ENCODE peak calls at places on chromosomes 11 and 22, in eight cellular contexts. One of them, this sample, is unnamed.

GRCh38 chr11:110362916-110363574 is 66.6 kb upstream of the RDX start:
- DNase-seq in fibroblast of villous mesenchyme: peak; percentile 16
- DNase-seq in fibroblast of the aortic adventitia: no peak
- DNase-seq in PC-3: peak; percentile 72
- DNase-seq in neural progenitor cell: peak; percentile 81
- DNase-seq in colonic mucosa: no peak
- DNase-seq in gastrocnemius medialis: no peak
- DNase-seq in bronchial epithelial cell: no peak
- DNase-seq in this sample: no peak

GRCh38 chr11:134670247-134670646 is 258.2 kb upstream of the B3GAT1 start:
- DNase-seq in fibroblast of villous mesenchyme: no peak
- DNase-seq in fibroblast of the aortic adventitia: no peak
- DNase-seq in PC-3: no peak
- DNase-seq in neural progenitor cell: no peak
- DNase-seq in colonic mucosa: no peak
- DNase-seq in gastrocnemius medialis: no peak
- DNase-seq in bronchial epithelial cell: no peak
- DNase-seq in this sample: no peak

GRCh38 chr11:35541621-35542375 is 16.4 kb upstream of the PAMR1 start:
- DNase-seq in fibroblast of villous mesenchyme: peak; percentile 88
- DNase-seq in fibroblast of the aortic adventitia: peak; percentile 99
- DNase-seq in PC-3: no peak
- DNase-seq in neural progenitor cell: no peak
- DNase-seq in colonic mucosa: peak; percentile 23
- DNase-seq in gastrocnemius medialis: peak; percentile 15
- DNase-seq in bronchial epithelial cell: peak; percentile 38
- DNase-seq in this sample: peak; percentile 94

GRCh38 chr11:6655020-6655789 is 404 bp downstream of the DCHS1 start:
- DNase-seq in fibroblast of villous mesenchyme: no peak
- DNase-seq in fibroblast of the aortic adventitia: no peak
- DNase-seq in PC-3: no peak
- DNase-seq in neural progenitor cell: peak; percentile 67
- DNase-seq in colonic mucosa: no peak
- DNase-seq in gastrocnemius medialis: no peak
- DNase-seq in bronchial epithelial cell: no peak
- DNase-seq in this sample: no peak

GRCh38 chr11:105942951-105943350 is 79.1 kb downstream of the MSANTD4 start:
- DNase-seq in fibroblast of villous mesenchyme: peak; percentile 69
- DNase-seq in fibroblast of the aortic adventitia: no peak
- DNase-seq in PC-3: no peak
- DNase-seq in neural progenitor cell: no peak
- DNase-seq in colonic mucosa: no peak
- DNase-seq in gastrocnemius medialis: no peak
- DNase-seq in bronchial epithelial cell: no peak
- DNase-seq in this sample: no peak

GRCh38 chr11:36540998-36541397 is 26.8 kb upstream of the RAG1 start:
- DNase-seq in fibroblast of villous mesenchyme: peak; percentile 58
- DNase-seq in fibroblast of the aortic adventitia: peak; percentile 25
- DNase-seq in PC-3: peak; percentile 60
- DNase-seq in neural progenitor cell: peak; percentile 61
- DNase-seq in colonic mucosa: peak; percentile 53
- DNase-seq in gastrocnemius medialis: peak; percentile 7
- DNase-seq in bronchial epithelial cell: peak; percentile 66
- DNase-seq in this sample: peak; percentile 31

GRCh38 chr11:117583063-117583801 is 213.8 kb downstream of the DSCAML1 start:
- DNase-seq in fibroblast of villous mesenchyme: no peak
- DNase-seq in fibroblast of the aortic adventitia: no peak
- DNase-seq in PC-3: no peak
- DNase-seq in neural progenitor cell: peak; percentile 68
- DNase-seq in colonic mucosa: no peak
- DNase-seq in gastrocnemius medialis: no peak
- DNase-seq in bronchial epithelial cell: no peak
- DNase-seq in this sample: no peak

GRCh38 chr11:38304926-38305325 is 1706.9 kb upstream of the RAG2 start:
- DNase-seq in fibroblast of villous mesenchyme: no peak
- DNase-seq in fibroblast of the aortic adventitia: no peak
- DNase-seq in PC-3: no peak
- DNase-seq in neural progenitor cell: no peak
- DNase-seq in colonic mucosa: no peak
- DNase-seq in gastrocnemius medialis: no peak
- DNase-seq in bronchial epithelial cell: no peak
- DNase-seq in this sample: no peak

GRCh38 chr11:94400839-94401772 is at the start of gene GPR83:
- DNase-seq in fibroblast of villous mesenchyme: no peak
- DNase-seq in fibroblast of the aortic adventitia: peak; percentile 10
- DNase-seq in PC-3: no peak
- DNase-seq in neural progenitor cell: peak; percentile 75
- DNase-seq in colonic mucosa: no peak
- DNase-seq in gastrocnemius medialis: no peak
- DNase-seq in bronchial epithelial cell: no peak
- DNase-seq in this sample: peak; percentile 5

GRCh38 chr11:5712507-5712906 is 22.9 kb downstream of the TRIM22 start:
- DNase-seq in fibroblast of villous mesenchyme: no peak
- DNase-seq in fibroblast of the aortic adventitia: peak; percentile 21
- DNase-seq in PC-3: peak; percentile 52
- DNase-seq in neural progenitor cell: no peak
- DNase-seq in colonic mucosa: no peak
- DNase-seq in gastrocnemius medialis: no peak
- DNase-seq in bronchial epithelial cell: peak; percentile 43
- DNase-seq in this sample: peak; percentile 22

GRCh38 chr11:102573851-102574250 is 43.3 kb upstream of the MMP7 start:
- DNase-seq in fibroblast of villous mesenchyme: peak; percentile 76
- DNase-seq in fibroblast of the aortic adventitia: no peak
- DNase-seq in PC-3: no peak
- DNase-seq in neural progenitor cell: no peak
- DNase-seq in colonic mucosa: no peak
- DNase-seq in gastrocnemius medialis: no peak
- DNase-seq in bronchial epithelial cell: no peak
- DNase-seq in this sample: no peak

GRCh38 chr11:117300773-117301172 is 9.6 kb downstream of the BACE1-AS start:
- DNase-seq in fibroblast of villous mesenchyme: peak; percentile 45
- DNase-seq in fibroblast of the aortic adventitia: peak; percentile 16
- DNase-seq in PC-3: no peak
- DNase-seq in neural progenitor cell: no peak
- DNase-seq in colonic mucosa: no peak
- DNase-seq in gastrocnemius medialis: no peak
- DNase-seq in bronchial epithelial cell: no peak
- DNase-seq in this sample: no peak

GRCh38 chr22:45208993-45209838 is 31.5 kb downstream of the KIAA0930 start:
- DNase-seq in fibroblast of villous mesenchyme: peak; percentile 85
- DNase-seq in fibroblast of the aortic adventitia: peak; percentile 70
- DNase-seq in PC-3: peak; percentile 46
- DNase-seq in neural progenitor cell: peak; percentile 85
- DNase-seq in colonic mucosa: no peak
- DNase-seq in gastrocnemius medialis: no peak
- DNase-seq in bronchial epithelial cell: peak; percentile 49
- DNase-seq in this sample: peak; percentile 84

GRCh38 chr11:35602160-35602793 is 16.0 kb upstream of the FJX1 start:
- DNase-seq in fibroblast of villous mesenchyme: no peak
- DNase-seq in fibroblast of the aortic adventitia: no peak
- DNase-seq in PC-3: no peak
- DNase-seq in neural progenitor cell: no peak
- DNase-seq in colonic mucosa: no peak
- DNase-seq in gastrocnemius medialis: no peak
- DNase-seq in bronchial epithelial cell: no peak
- DNase-seq in this sample: peak; percentile 63

GRCh38 chr11:118084247-118084646 is 2.5 kb downstream of the SMIM35 start:
- DNase-seq in fibroblast of villous mesenchyme: peak; percentile 16
- DNase-seq in fibroblast of the aortic adventitia: peak; percentile 10
- DNase-seq in PC-3: peak; percentile 36
- DNase-seq in neural progenitor cell: no peak
- DNase-seq in colonic mucosa: peak; percentile 58
- DNase-seq in gastrocnemius medialis: peak; percentile 42
- DNase-seq in bronchial epithelial cell: peak; percentile 83
- DNase-seq in this sample: no peak

GRCh38 chr11:66283461-66284105 is 5.4 kb downstream of the YIF1A start:
- DNase-seq in fibroblast of villous mesenchyme: no peak
- DNase-seq in fibroblast of the aortic adventitia: no peak
- DNase-seq in PC-3: no peak
- DNase-seq in neural progenitor cell: no peak
- DNase-seq in colonic mucosa: no peak
- DNase-seq in gastrocnemius medialis: no peak
- DNase-seq in bronchial epithelial cell: no peak
- DNase-seq in this sample: no peak

GRCh38 chr11:66281001-66281400 is 3.0 kb downstream of the CNIH2 start:
- DNase-seq in fibroblast of villous mesenchyme: no peak
- DNase-seq in fibroblast of the aortic adventitia: no peak
- DNase-seq in PC-3: peak; percentile 37
- DNase-seq in neural progenitor cell: no peak
- DNase-seq in colonic mucosa: no peak
- DNase-seq in gastrocnemius medialis: no peak
- DNase-seq in bronchial epithelial cell: no peak
- DNase-seq in this sample: no peak

GRCh38 chr11:66284526-66285078 is 4.3 kb downstream of the YIF1A start:
- DNase-seq in fibroblast of villous mesenchyme: no peak
- DNase-seq in fibroblast of the aortic adventitia: no peak
- DNase-seq in PC-3: no peak
- DNase-seq in neural progenitor cell: no peak
- DNase-seq in colonic mucosa: no peak
- DNase-seq in gastrocnemius medialis: no peak
- DNase-seq in bronchial epithelial cell: no peak
- DNase-seq in this sample: no peak

GRCh38 chr11:66281776-66282467 is 3.9 kb downstream of the CNIH2 start:
- DNase-seq in fibroblast of villous mesenchyme: no peak
- DNase-seq in fibroblast of the aortic adventitia: no peak
- DNase-seq in PC-3: no peak
- DNase-seq in neural progenitor cell: no peak
- DNase-seq in colonic mucosa: no peak
- DNase-seq in gastrocnemius medialis: no peak
- DNase-seq in bronchial epithelial cell: no peak
- DNase-seq in this sample: no peak

DNA sequence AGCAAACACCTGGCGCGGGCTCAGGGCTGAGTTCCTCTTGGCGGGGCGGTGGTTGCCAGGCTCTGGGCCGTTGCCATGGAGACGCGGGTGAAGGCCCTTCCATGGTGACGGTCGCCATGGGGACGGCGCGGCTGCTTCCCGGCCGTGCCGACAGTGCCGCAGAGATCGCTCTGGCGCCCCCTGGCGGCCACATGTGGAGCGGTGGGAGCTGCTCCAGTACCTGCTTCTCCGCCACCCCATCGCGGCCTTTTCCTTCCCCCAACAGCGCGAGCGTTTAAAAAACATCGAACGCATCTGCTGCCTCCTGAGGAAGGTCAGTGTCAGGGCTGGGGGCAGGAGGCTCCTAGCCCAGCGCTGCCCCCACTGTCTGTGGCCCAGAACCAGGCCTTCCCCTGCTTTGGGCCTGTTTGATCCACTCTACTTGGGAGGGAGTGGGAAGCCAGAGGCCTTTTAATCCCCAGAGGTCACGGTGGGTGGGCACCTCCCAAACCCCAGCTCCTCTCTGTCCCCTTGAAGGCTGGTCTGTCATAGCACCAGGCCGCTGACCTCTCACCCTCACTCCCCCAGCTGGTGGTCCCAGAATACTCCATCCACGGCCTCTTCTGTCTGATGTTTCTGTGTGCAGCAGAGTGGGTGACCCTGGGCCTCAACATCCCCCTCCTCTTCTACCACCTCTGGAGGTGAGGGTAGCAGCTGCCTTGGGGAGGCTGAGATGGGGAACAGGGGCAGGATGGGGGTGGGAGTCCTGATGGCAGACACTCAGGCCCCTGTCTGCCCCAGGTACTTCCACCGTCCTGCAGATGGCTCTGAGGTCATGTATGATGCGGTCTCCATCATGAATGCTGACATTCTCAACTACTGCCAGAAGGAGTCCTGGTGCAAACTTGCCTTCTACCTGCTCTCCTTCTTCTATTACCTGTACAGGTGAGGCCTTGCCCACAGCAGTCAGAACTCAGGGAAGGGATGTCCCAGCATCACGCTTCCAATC is 4.8 kb downstream of the CNIH2 start:
- DNase-seq in fibroblast of villous mesenchyme: peak; percentile 95
- DNase-seq in fibroblast of the aortic adventitia: peak; percentile 89
- DNase-seq in PC-3: peak; percentile 97
- DNase-seq in neural progenitor cell: peak; percentile 100
- DNase-seq in colonic mucosa: peak; percentile 98
- DNase-seq in gastrocnemius medialis: peak; percentile 84
- DNase-seq in bronchial epithelial cell: peak; percentile 80
- DNase-seq in this sample: peak; percentile 94
- H3K4me3 ChIP-seq in fibroblast of villous mesenchyme: no peak overlapping the region
- H3K4me3 ChIP-seq in fibroblast of the aortic adventitia: no peak overlapping the region
- H3K4me3 ChIP-seq in PC-3: no peak overlapping the region
- H3K4me3 ChIP-seq in neural progenitor cell: no peak overlapping the region
- H3K4me3 ChIP-seq in colonic mucosa: no peak overlapping the region
- H3K4me3 ChIP-seq in gastrocnemius medialis: no peak overlapping the region
- H3K4me3 ChIP-seq in bronchial epithelial cell: no peak overlapping the region
- H3K4me3 ChIP-seq in this sample: no peak overlapping the region

GRCh38 chr11:57568330-57568766 is 876 bp upstream of the UBE2L6 start:
- DNase-seq in fibroblast of villous mesenchyme: peak; percentile 78
- DNase-seq in fibroblast of the aortic adventitia: peak; percentile 77
- DNase-seq in PC-3: peak; percentile 87
- DNase-seq in neural progenitor cell: no peak
- DNase-seq in colonic mucosa: peak; percentile 91
- DNase-seq in gastrocnemius medialis: peak; percentile 28
- DNase-seq in bronchial epithelial cell: peak; percentile 55
- DNase-seq in this sample: peak; percentile 68
- TF ChIP-seq CTCF in fibroblast of villous mesenchyme: peak; percentile 91
- TF ChIP-seq CTCF in fibroblast of the aortic adventitia: peak; percentile 94
- TF ChIP-seq CTCF in PC-3: peak; percentile 98
- TF ChIP-seq CTCF in neural progenitor cell: no peak
- TF ChIP-seq CTCF in colonic mucosa: peak; percentile 88
- TF ChIP-seq CTCF in gastrocnemius medialis: peak; percentile 85
- TF ChIP-seq CTCF in bronchial epithelial cell: peak; percentile 94
- TF ChIP-seq CTCF in this sample: peak; percentile 95

GRCh38 chr11:45181595-45182550 is 35.4 kb downstream of the PRDM11 start:
- DNase-seq in fibroblast of villous mesenchyme: no peak
- DNase-seq in fibroblast of the aortic adventitia: no peak
- DNase-seq in PC-3: no peak
- DNase-seq in neural progenitor cell: peak; percentile 13
- DNase-seq in colonic mucosa: no peak
- DNase-seq in gastrocnemius medialis: no peak
- DNase-seq in bronchial epithelial cell: no peak
- DNase-seq in this sample: no peak
- H3K4me3 ChIP-seq in fibroblast of villous mesenchyme: peak overlapping the region; percentile 51
- H3K4me3 ChIP-seq in fibroblast of the aortic adventitia: no peak overlapping the region
- H3K4me3 ChIP-seq in PC-3: no peak overlapping the region
- H3K4me3 ChIP-seq in neural progenitor cell: no peak overlapping the region
- H3K4me3 ChIP-seq in colonic mucosa: no peak overlapping the region
- H3K4me3 ChIP-seq in gastrocnemius medialis: peak overlapping the region; percentile 48
- H3K4me3 ChIP-seq in bronchial epithelial cell: peak overlapping the region; percentile 51
- H3K4me3 ChIP-seq in this sample: no peak overlapping the region

DNA sequence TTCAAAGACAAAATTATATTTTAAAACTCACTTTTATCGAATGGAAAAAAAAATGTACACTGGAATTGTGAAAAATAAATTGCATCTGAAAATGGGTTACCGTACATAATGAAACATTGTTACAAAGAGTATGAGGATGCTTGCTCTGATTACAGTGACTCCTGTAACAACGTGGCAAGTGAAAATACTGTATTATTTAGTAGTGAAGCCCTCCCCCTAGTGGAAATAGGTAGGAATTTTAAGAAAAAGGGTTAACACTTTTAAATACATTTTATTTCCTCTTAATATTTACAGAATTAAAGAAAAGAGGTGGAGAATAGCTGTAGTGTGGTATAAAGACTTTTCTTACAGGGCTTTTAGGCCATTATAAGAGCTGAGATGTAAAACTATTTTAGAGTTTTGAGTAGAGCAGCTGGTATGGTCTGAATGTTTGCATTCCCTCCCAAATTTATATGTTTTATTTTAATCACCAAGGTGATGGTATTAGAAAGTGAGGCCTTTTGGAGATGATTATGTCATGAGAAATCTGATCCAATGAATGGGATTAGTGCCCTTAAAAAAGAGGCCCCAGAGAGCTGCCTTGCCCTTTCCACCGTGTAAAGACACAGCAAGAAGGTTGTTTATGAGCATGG is 25.2 kb downstream of the FAM76B start:
- DNase-seq in fibroblast of villous mesenchyme: peak; percentile 69
- DNase-seq in fibroblast of the aortic adventitia: peak; percentile 84
- DNase-seq in PC-3: peak; percentile 76
- DNase-seq in neural progenitor cell: peak; percentile 69
- DNase-seq in colonic mucosa: no peak
- DNase-seq in gastrocnemius medialis: no peak
- DNase-seq in bronchial epithelial cell: peak; percentile 51
- DNase-seq in this sample: peak; percentile 76
- TF ChIP-seq CTCF in fibroblast of villous mesenchyme: peak; percentile 57
- TF ChIP-seq CTCF in fibroblast of the aortic adventitia: peak; percentile 52
- TF ChIP-seq CTCF in PC-3: peak; percentile 86
- TF ChIP-seq CTCF in neural progenitor cell: peak; percentile 82
- TF ChIP-seq CTCF in colonic mucosa: peak; percentile 39
- TF ChIP-seq CTCF in gastrocnemius medialis: peak; percentile 68
- TF ChIP-seq CTCF in bronchial epithelial cell: peak; percentile 24
- TF ChIP-seq CTCF in this sample: peak; percentile 47

This sample was measured in astrocyte of the spinal cord.